ENCODE peak calls at places on chromosomes 5 and 9, in eight cellular contexts. Z is neural progenitor cell, B is GM12878, E is upper lobe of right lung, Y is stomach, X is body of pancreas, Q is adrenal gland, P is PC-3. C is an unnamed sample.

GRCh38 chr9:111118256-111118950 is 80.1 kb upstream of the LPAR1 start:
- DNase-seq in Z (no peak), B (no peak), E (no peak), Y (no peak), X (no peak), Q (no peak), P (peak; percentile 22), C (no peak)

GRCh38 chr5:94893404-94894145 is 275.1 kb downstream of the SLF1 start:
- DNase-seq in Z (peak; percentile 61), B (no peak), E (no peak), Y (no peak), X (no peak), Q (no peak), P (peak; percentile 6), C (no peak)

GRCh38 chr5:42988568-42988967 is 51.6 kb downstream of the ANXA2R start:
- DNase-seq in Z (no peak), B (no peak), E (no peak), Y (no peak), X (no peak), Q (no peak), P (no peak), C (no peak)

GRCh38 chr9:124652203-124652992 is 118.7 kb downstream of the NR6A1 start:
- DNase-seq in Z (no peak), B (no peak), E (no peak), Y (no peak), X (no peak), Q (peak; percentile 83), P (peak; percentile 82), C (no peak)

GRCh38 chr5:14672508-14673394 is 8.2 kb downstream of the OTULIN start:
- DNase-seq in Z (no peak), B (no peak), E (no peak), Y (no peak), X (no peak), Q (peak; percentile 48), P (no peak), C (no peak)

GRCh38 chr9:35791321-35791921 is at the start of gene NPR2:
- DNase-seq in Z (peak; percentile 79), B (no peak), E (peak; percentile 65), Y (no peak), X (no peak), Q (no peak), P (no peak), C (no peak)

GRCh38 chr5:140186155-140186753 is 11.3 kb downstream of the CYSTM1 start:
- DNase-seq in Z (no peak), B (no peak), E (no peak), Y (no peak), X (no peak), Q (no peak), P (no peak), C (no peak)

GRCh38 chr5:33409435-33410146 is 31.2 kb upstream of the TARS1 start:
- DNase-seq in Z (no peak), B (no peak), E (no peak), Y (no peak), X (peak; percentile 16), Q (no peak), P (no peak), C (no peak)

GRCh38 chr5:87650284-87650683 is 237.6 kb upstream of the CCNH start:
- DNase-seq in Z (no peak), B (no peak), E (no peak), Y (no peak), X (no peak), Q (no peak), P (peak; percentile 55), C (no peak)

GRCh38 chr9:6667633-6668280 is 22.2 kb upstream of the GLDC start:
- DNase-seq in Z (peak; percentile 46), B (no peak), E (no peak), Y (no peak), X (no peak), Q (no peak), P (peak; percentile 26), C (no peak)

GRCh38 chr5:180618830-180619562 is 27.7 kb upstream of the SCGB3A1 start:
- DNase-seq in Z (peak; percentile 82), B (no peak), E (no peak), Y (no peak), X (no peak), Q (no peak), P (no peak), C (no peak)

GRCh38 chr9:121499427-121500164 is at the start of gene GGTA1:
- DNase-seq in Z (peak; percentile 84), B (no peak), E (peak; percentile 86), Y (peak; percentile 58), X (peak; percentile 35), Q (peak; percentile 73), P (peak; percentile 32), C (no peak)

GRCh38 chr5:40171971-40172370 is 507.7 kb upstream of the PTGER4 start:
- DNase-seq in Z (no peak), B (no peak), E (no peak), Y (no peak), X (no peak), Q (no peak), P (peak; percentile 94), C (no peak)

GRCh38 chr9:129458663-129459549 is 162.0 kb downstream of the C9orf50 start:
- DNase-seq in Z (peak; percentile 45), B (no peak), E (peak; percentile 72), Y (peak; percentile 86), X (peak; percentile 48), Q (peak; percentile 83), P (no peak), C (no peak)

GRCh38 chr5:45795458-45795857 is 99.3 kb upstream of the HCN1 start:
- DNase-seq in Z (no peak), B (no peak), E (no peak), Y (no peak), X (no peak), Q (no peak), P (no peak), C (no peak)

GRCh38 chr5:135481387-135481786 is 29.2 kb upstream of the TIFAB start:
- DNase-seq in Z (no peak), B (no peak), E (no peak), Y (no peak), X (no peak), Q (no peak), P (no peak), C (no peak)

GRCh38 chr5:1294839-1295649 is at the start of gene TERT:
- DNase-seq in Z (peak; percentile 78), B (no peak), E (peak; percentile 67), Y (peak; percentile 57), X (no peak), Q (no peak), P (no peak), C (no peak)

DNA sequence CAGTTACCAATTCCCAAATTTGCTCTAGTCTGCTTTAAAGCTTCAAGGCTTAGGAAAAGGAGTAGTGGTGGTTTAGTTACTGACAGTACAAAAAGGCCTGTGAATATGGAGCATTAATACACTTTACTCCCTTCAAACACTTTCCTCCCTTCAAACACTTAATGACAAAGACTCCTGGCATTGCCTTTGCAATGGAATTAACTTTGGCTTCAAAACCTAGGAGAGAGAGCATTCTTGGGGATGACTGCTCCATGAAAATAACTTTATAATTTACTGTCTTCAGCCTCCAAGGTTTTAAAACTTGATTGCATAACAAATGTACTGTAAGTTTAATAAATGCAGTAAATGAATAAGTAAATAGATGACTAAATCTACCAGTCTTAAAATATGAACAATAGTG is 185.6 kb downstream of the TRPM3 start:
- DNase-seq in Z (no peak), B (no peak), E (no peak), Y (no peak), X (no peak), Q (no peak), P (no peak), C (no peak)
- TF ChIP-seq CTCF in Z (no peak), B (no peak), E (no peak), Y (no peak), X (no peak), Q (no peak), P (no peak), C (no peak)

DNA sequence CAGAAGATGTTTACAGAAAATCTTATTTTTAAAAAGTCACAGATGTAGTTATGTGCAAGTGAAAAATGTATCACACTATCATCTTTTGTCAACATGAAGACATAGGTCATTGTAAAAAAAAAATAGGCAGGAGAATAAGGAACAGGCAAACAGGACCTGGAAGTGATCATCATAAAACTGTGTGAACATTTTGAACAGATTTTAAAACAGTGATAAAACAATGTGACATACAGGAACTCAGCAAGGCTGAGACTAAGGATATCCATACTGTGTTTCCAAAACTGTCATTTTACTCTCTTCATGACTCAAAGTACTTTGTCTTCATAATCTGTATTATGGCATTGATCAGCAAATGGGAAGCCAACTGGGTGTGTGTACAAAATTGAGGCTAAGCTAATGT is 978.5 kb upstream of the NUDT12 start:
- DNase-seq in Z (no peak), B (no peak), E (no peak), Y (no peak), X (no peak), Q (no peak), P (no peak), C (no peak)
- H3K27ac ChIP-seq in Z (no peak overlapping the region), B (no peak overlapping the region), E (no peak overlapping the region), Y (no peak overlapping the region), X (no peak overlapping the region), Q (peak overlapping the region; percentile 61), P (no peak overlapping the region), C (no peak overlapping the region)

DNA sequence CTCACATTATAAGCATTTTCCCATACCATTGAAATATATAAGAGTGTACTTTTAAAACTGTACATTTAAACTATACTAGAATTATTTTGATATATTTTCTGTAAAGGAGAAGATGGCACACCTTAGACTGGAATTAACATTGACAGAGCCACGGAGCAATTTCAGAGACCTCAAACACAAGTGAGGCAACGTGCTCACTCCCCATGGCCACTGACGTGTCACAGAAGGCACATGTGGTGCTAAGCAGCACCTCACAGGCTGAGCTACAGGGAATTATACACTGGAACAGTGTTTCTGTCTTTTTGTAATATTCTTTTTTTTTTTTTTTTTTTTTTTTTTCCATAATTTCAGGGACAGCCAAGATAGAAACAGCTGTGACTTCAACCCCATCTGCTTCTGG is 66.5 kb downstream of the NUP214 start:
- DNase-seq in Z (no peak), B (no peak), E (no peak), Y (no peak), X (no peak), Q (no peak), P (no peak), C (no peak)
- H3K36me3 ChIP-seq in Z (peaks cover 5% of the 10 kb centered on the region), B (peaks cover 22% of the 10 kb centered on the region), E (peaks cover 87% of the 10 kb centered on the region), Y (peaks cover 58% of the 10 kb centered on the region), X (no peaks in the 10 kb centered on the region), Q (peaks cover 64% of the 10 kb centered on the region), P (peaks cover 24% of the 10 kb centered on the region), C (peaks cover 86% of the 10 kb centered on the region)

GRCh38 chr5:103035701-103036100 is 84.2 kb downstream of the GIN1 start:
- DNase-seq in Z (no peak), B (no peak), E (no peak), Y (no peak), X (no peak), Q (no peak), P (no peak), C (no peak)

GRCh38 chr5:103034662-103035392 is 85.1 kb downstream of the GIN1 start:
- DNase-seq in Z (no peak), B (no peak), E (peak; percentile 52), Y (no peak), X (no peak), Q (no peak), P (no peak), C (no peak)

GRCh38 chr5:103036601-103037000 is 83.3 kb downstream of the GIN1 start:
- DNase-seq in Z (no peak), B (no peak), E (no peak), Y (no peak), X (no peak), Q (no peak), P (no peak), C (no peak)

GRCh38 chr5:103041071-103041676 is 78.8 kb downstream of the GIN1 start:
- DNase-seq in Z (no peak), B (no peak), E (no peak), Y (no peak), X (no peak), Q (no peak), P (peak; percentile 88), C (no peak)

GRCh38 chr5:103037673-103038455 is 82.1 kb downstream of the GIN1 start:
- DNase-seq in Z (no peak), B (no peak), E (no peak), Y (no peak), X (no peak), Q (no peak), P (peak; percentile 61), C (no peak)
- TF ChIP-seq CTCF in Z (no peak), B (peak; percentile 9), E (no peak), Y (no peak), X (no peak), Q (no peak), P (peak; percentile 40), C (no peak)